ENCODE peak calls at places on chromosome 2, in seven cellular contexts. X is GM23338, E is SK-N-SH, M is epithelial cell of esophagus, Q is HFF-Myc, Z is kidney epithelial cell, B is stomach. H is an unnamed sample.

GRCh38 chr2:160324917-160325316 is 124.8 kb upstream of the ITGB6 start:
- DNase-seq in X (no peak), M (no peak), B (no peak), Z (no peak), Q (no peak), E (no peak), H (no peak)

GRCh38 chr2:217387776-217388381 is 528.0 kb upstream of the TNP1 start:
- DNase-seq in E (no peak), Q (no peak), B (no peak), Z (no peak), M (no peak), X (no peak), H (no peak)

GRCh38 chr2:173076557-173077345 is 1.1 kb downstream of the MAP3K20 start:
- DNase-seq in Q (no peak), B (peak), Z (no peak), M (peak), X (peak), E (peak), H (peak)

GRCh38 chr2:238256594-238257104 is 16.8 kb upstream of the HES6 start:
- DNase-seq in B (peak), X (peak), Z (peak), Q (peak), M (peak), E (peak), H (peak)

GRCh38 chr2:182133195-182133891 is 147.7 kb downstream of the PPP1R1C start:
- DNase-seq in E (no peak), X (no peak), B (no peak), Z (peak), Q (no peak), M (peak), H (no peak)

GRCh38 chr2:68809324-68810240 is 61.6 kb downstream of the BMP10 start:
- DNase-seq in Z (no peak), M (peak), X (no peak), E (no peak), B (no peak), Q (no peak), H (no peak)

GRCh38 chr2:200039847-200040246 is 84.5 kb downstream of the MAIP1 start:
- DNase-seq in M (no peak), Q (peak), E (no peak), X (no peak), B (no peak), Z (no peak), H (no peak)

GRCh38 chr2:133434962-133435668 is 133.1 kb downstream of the NCKAP5 start:
- DNase-seq in Z (peak), E (no peak), M (peak), B (no peak), Q (peak), X (no peak), H (no peak)

GRCh38 chr2:63399171-63399570 is 189.1 kb downstream of the WDPCP start:
- DNase-seq in E (no peak), B (no peak), Q (no peak), Z (no peak), M (no peak), X (no peak), H (no peak)

GRCh38 chr2:227703961-227704360 is 13.9 kb downstream of the SLC19A3 start:
- DNase-seq in Z (no peak), Q (peak), B (no peak), X (no peak), M (peak), E (no peak), H (no peak)

GRCh38 chr2:45432406-45432805 is 178.7 kb downstream of the SRBD1 start:
- DNase-seq in Q (no peak), Z (no peak), M (peak), X (no peak), B (no peak), E (no peak), H (no peak)

DNA sequence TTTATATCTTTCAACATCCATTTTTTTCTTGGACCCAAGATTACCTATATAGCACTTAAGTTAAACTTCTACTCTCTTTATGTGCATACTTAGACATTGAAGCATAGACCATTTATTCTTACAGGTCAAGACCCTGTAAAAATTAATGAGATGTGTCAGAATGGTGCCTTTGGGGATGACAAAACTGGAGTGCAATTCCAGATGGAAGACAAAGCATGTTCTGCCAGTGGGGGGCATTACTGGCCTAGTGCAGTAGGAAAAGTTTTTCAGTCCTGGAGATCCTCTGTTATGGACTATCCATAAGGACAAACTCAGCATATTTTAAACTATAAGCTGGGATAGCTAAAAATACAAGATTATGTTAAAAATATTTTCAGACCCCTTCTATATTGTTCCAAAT is 57.8 kb upstream of the MMADHC start:
- DNase-seq in X (no peak), E (no peak), Q (peak), Z (peak), B (no peak), M (no peak), H (no peak)
- TF ChIP-seq CTCF in X (peak), E (peak), Q (peak), Z (peak), B (no peak), M (no peak), H (no peak)

GRCh38 chr2:192035731-192036442 is 158.8 kb downstream of the TMEFF2 start:
- DNase-seq in X (no peak), Q (no peak), B (no peak), M (no peak), Z (no peak), E (no peak), H (no peak)
- H3K4me3 ChIP-seq in X (no peak), Q (no peak), B (no peak), M (no peak), Z (no peak), E (peak), H (no peak)

DNA sequence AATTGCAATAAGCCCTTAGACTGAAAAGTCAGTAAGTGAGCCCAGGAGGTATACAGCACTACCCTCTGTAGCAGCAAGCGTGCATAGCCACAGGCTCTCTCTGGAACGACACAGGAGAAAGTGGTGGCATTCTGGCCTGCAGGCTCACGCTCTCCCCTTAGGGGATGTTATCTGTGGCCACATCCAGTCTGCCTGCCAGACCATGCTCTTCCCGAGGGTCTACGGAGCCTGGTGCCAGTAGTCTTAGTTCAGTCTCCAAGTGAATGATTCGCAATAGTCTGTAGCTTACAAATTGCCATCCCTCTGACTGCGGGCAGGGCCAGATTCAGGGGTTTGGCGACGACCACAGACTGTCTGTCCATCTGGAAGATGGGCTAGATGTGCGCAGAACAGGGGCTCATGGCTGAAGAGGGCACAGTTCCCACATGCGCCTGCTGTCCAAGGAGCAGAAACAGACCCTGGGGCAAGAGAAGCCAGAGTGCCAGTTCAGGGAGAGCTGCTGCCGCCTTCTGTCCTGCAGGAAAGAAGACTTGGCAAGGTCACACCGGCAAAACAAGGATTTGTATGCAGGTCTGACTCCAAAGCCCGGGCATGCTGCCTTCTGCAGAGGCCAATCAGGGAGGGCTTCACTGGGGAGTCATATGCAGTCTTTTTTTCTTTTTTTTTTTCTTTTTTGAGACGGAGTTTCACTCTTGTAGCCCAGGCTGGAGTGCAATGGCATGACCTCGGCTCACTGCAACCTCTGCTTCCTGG is 3.5 kb upstream of the KLF11 start:
- DNase-seq in M (peak), Z (no peak), Q (no peak), E (peak), B (peak), X (no peak), H (no peak)
- TF ChIP-seq CTCF in M (no peak), Z (no peak), Q (no peak), E (no peak), B (no peak), X (no peak), H (no peak)

GRCh38 chr2:230717595-230717994 is 5.0 kb downstream of the CAB39 start:
- DNase-seq in Q (no peak), Z (peak), M (no peak), B (no peak), E (no peak), X (peak), H (peak)

GRCh38 chr2:230714122-230714453 is 1.4 kb downstream of the CAB39 start:
- DNase-seq in E (no peak), X (peak), M (peak), Z (no peak), Q (peak), B (no peak), H (peak)

GRCh38 chr2:230713331-230714121 is 884 bp downstream of the CAB39 start:
- DNase-seq in B (peak), X (peak), Q (no peak), Z (no peak), E (peak), M (peak), H (peak)

GRCh38 chr2:230716588-230716987 is 3.9 kb downstream of the CAB39 start:
- DNase-seq in B (no peak), E (no peak), X (no peak), Z (no peak), Q (no peak), M (no peak), H (no peak)

GRCh38 chr2:230715201-230715600 is 2.6 kb downstream of the CAB39 start:
- DNase-seq in X (no peak), M (no peak), Z (no peak), B (no peak), E (no peak), Q (no peak), H (no peak)
- H3K4me3 ChIP-seq in X (peak), M (no peak), Z (no peak), B (no peak), E (no peak), Q (no peak), H (peak)

GRCh38 chr2:177799531-177799930 is 273.0 kb downstream of the PDE11A start:
- DNase-seq in B (no peak), Z (no peak), Q (peak), M (peak), E (peak), X (peak), H (peak)
- TF ChIP-seq CTCF in B (no peak), Z (peak), Q (peak), M (peak), E (peak), X (peak), H (peak)

DNA sequence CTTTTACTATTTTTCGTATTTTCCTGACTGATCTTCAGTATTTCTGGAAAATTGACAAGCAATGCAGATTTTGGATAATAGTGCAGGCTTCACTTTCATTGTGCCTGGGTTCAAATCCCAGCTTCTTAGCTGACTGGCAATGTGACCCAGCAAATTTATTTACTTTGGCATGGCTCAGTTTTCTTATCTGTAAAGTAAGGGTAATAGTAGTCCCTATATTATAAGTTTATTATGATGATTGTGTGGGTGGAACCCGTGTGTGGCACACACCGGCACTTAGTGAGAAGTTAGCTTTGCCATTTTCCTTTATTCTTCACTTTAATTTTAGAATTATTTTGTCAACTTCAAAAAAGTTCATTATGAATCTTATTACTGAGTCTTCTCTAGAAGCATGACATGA is 7.8 kb upstream of the IL1RL1 start:
- DNase-seq in B (no peak), Z (no peak), E (no peak), X (no peak), Q (no peak), M (no peak), H (no peak)
- H3K4me3 ChIP-seq in B (no peak), Z (no peak), E (no peak), X (no peak), Q (no peak), M (no peak), H (no peak)

DNA sequence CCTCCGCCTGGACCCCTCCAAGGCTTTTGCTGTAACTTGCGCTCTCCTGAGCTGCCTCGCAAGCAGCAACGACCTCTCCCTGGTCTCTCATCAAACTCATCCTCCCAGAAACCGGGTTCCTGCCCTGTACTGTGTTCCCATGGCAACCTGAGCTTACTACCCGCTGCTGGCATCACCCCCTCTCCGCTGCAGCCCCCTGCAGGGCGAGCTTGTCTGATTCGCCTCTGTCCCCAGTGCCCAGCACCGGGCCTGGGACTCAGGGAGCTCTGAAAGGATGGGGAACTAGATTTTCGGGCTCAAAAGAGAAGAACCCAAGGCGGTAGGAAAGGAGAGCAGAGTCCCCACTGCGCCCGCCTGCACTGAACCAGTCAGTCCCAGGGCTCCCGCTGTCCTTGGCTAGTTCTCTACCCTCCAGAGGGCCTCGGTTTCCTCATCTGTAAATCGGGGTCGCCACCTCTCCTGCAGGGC is 452 bp downstream of the HS1BP3 start:
- DNase-seq in Z (no peak), B (no peak), Q (no peak), E (peak), X (peak), M (no peak), H (peak)
- TF ChIP-seq CTCF in Z (no peak), B (no peak), Q (no peak), E (no peak), X (no peak), M (no peak), H (no peak)